ENCODE peak calls at places on chromosomes 11 and 22, in six cellular contexts. One of them, this sample, is unnamed.

GRCh38 chr11:111819161-111820058 is 52.0 kb downstream of the ALG9 start:
- DNase-seq in activated T-cell treated with anti-CD3 and anti-CD28 coated beads, Interleukin-2, amount 50 U/mL, for 1 hour: no peak
- DNase-seq in fibroblast of the aortic adventitia: peak; percentile 87
- DNase-seq in mesenchymal stem cell: peak; percentile 83
- DNase-seq in activated naive CD8-positive, alpha-beta T cell treated with anti-CD3 and anti-CD28 coated beads, Interleukin-2, amount 50 U/mL, for 24 hours: no peak
- DNase-seq in activated CD8-positive, alpha-beta memory T cell treated with anti-CD3 and anti-CD28 coated beads, Interleukin-2, amount 50 U/mL, for 4 hours: no peak
- DNase-seq in this sample: no peak

GRCh38 chr11:3222941-3223905 is 4.6 kb upstream of the MRGPRG start:
- DNase-seq in activated T-cell treated with anti-CD3 and anti-CD28 coated beads, Interleukin-2, amount 50 U/mL, for 1 hour: peak; percentile 12
- DNase-seq in fibroblast of the aortic adventitia: no peak
- DNase-seq in mesenchymal stem cell: no peak
- DNase-seq in activated CD8-positive, alpha-beta memory T cell treated with anti-CD3 and anti-CD28 coated beads, Interleukin-2, amount 50 U/mL, for 4 hours: no peak
- DNase-seq in activated naive CD8-positive, alpha-beta T cell treated with anti-CD3 and anti-CD28 coated beads, Interleukin-2, amount 50 U/mL, for 24 hours: no peak
- DNase-seq in this sample: no peak

GRCh38 chr11:117315285-117316196 is 515 bp downstream of the BACE1 start:
- DNase-seq in mesenchymal stem cell: peak; percentile 32
- DNase-seq in activated T-cell treated with anti-CD3 and anti-CD28 coated beads, Interleukin-2, amount 50 U/mL, for 1 hour: peak; percentile 39
- DNase-seq in activated naive CD8-positive, alpha-beta T cell treated with anti-CD3 and anti-CD28 coated beads, Interleukin-2, amount 50 U/mL, for 24 hours: peak; percentile 27
- DNase-seq in activated CD8-positive, alpha-beta memory T cell treated with anti-CD3 and anti-CD28 coated beads, Interleukin-2, amount 50 U/mL, for 4 hours: peak; percentile 19
- DNase-seq in fibroblast of the aortic adventitia: no peak
- DNase-seq in this sample: no peak

GRCh38 chr22:27391092-27391770 is 410.3 kb downstream of the MN1 start:
- DNase-seq in mesenchymal stem cell: no peak
- DNase-seq in activated CD8-positive, alpha-beta memory T cell treated with anti-CD3 and anti-CD28 coated beads, Interleukin-2, amount 50 U/mL, for 4 hours: no peak
- DNase-seq in activated naive CD8-positive, alpha-beta T cell treated with anti-CD3 and anti-CD28 coated beads, Interleukin-2, amount 50 U/mL, for 24 hours: no peak
- DNase-seq in fibroblast of the aortic adventitia: peak; percentile 62
- DNase-seq in activated T-cell treated with anti-CD3 and anti-CD28 coated beads, Interleukin-2, amount 50 U/mL, for 1 hour: no peak
- DNase-seq in this sample: no peak

GRCh38 chr11:124577664-124578427 is 8.0 kb downstream of the OR8A1 start:
- DNase-seq in activated naive CD8-positive, alpha-beta T cell treated with anti-CD3 and anti-CD28 coated beads, Interleukin-2, amount 50 U/mL, for 24 hours: no peak
- DNase-seq in activated T-cell treated with anti-CD3 and anti-CD28 coated beads, Interleukin-2, amount 50 U/mL, for 1 hour: no peak
- DNase-seq in mesenchymal stem cell: no peak
- DNase-seq in activated CD8-positive, alpha-beta memory T cell treated with anti-CD3 and anti-CD28 coated beads, Interleukin-2, amount 50 U/mL, for 4 hours: no peak
- DNase-seq in fibroblast of the aortic adventitia: no peak
- DNase-seq in this sample: no peak

GRCh38 chr11:42824067-42824466 is 487.7 kb upstream of the API5 start:
- DNase-seq in fibroblast of the aortic adventitia: no peak
- DNase-seq in activated CD8-positive, alpha-beta memory T cell treated with anti-CD3 and anti-CD28 coated beads, Interleukin-2, amount 50 U/mL, for 4 hours: no peak
- DNase-seq in activated T-cell treated with anti-CD3 and anti-CD28 coated beads, Interleukin-2, amount 50 U/mL, for 1 hour: no peak
- DNase-seq in activated naive CD8-positive, alpha-beta T cell treated with anti-CD3 and anti-CD28 coated beads, Interleukin-2, amount 50 U/mL, for 24 hours: no peak
- DNase-seq in mesenchymal stem cell: no peak
- DNase-seq in this sample: no peak

GRCh38 chr11:33976351-33977199 is 75.0 kb upstream of the CAPRIN1 start:
- DNase-seq in mesenchymal stem cell: peak; percentile 6
- DNase-seq in activated naive CD8-positive, alpha-beta T cell treated with anti-CD3 and anti-CD28 coated beads, Interleukin-2, amount 50 U/mL, for 24 hours: no peak
- DNase-seq in activated T-cell treated with anti-CD3 and anti-CD28 coated beads, Interleukin-2, amount 50 U/mL, for 1 hour: no peak
- DNase-seq in fibroblast of the aortic adventitia: peak; percentile 81
- DNase-seq in activated CD8-positive, alpha-beta memory T cell treated with anti-CD3 and anti-CD28 coated beads, Interleukin-2, amount 50 U/mL, for 4 hours: no peak
- DNase-seq in this sample: no peak

GRCh38 chr22:42978453-42979103 is 36.4 kb downstream of the PACSIN2 start:
- DNase-seq in fibroblast of the aortic adventitia: peak; percentile 96
- DNase-seq in activated naive CD8-positive, alpha-beta T cell treated with anti-CD3 and anti-CD28 coated beads, Interleukin-2, amount 50 U/mL, for 24 hours: no peak
- DNase-seq in activated CD8-positive, alpha-beta memory T cell treated with anti-CD3 and anti-CD28 coated beads, Interleukin-2, amount 50 U/mL, for 4 hours: no peak
- DNase-seq in activated T-cell treated with anti-CD3 and anti-CD28 coated beads, Interleukin-2, amount 50 U/mL, for 1 hour: no peak
- DNase-seq in mesenchymal stem cell: no peak
- DNase-seq in this sample: peak; percentile 78

GRCh38 chr11:70568504-70569172 is 170.3 kb downstream of the CTTN start:
- DNase-seq in activated naive CD8-positive, alpha-beta T cell treated with anti-CD3 and anti-CD28 coated beads, Interleukin-2, amount 50 U/mL, for 24 hours: no peak
- DNase-seq in activated T-cell treated with anti-CD3 and anti-CD28 coated beads, Interleukin-2, amount 50 U/mL, for 1 hour: no peak
- DNase-seq in fibroblast of the aortic adventitia: peak; percentile 27
- DNase-seq in mesenchymal stem cell: peak; percentile 63
- DNase-seq in activated CD8-positive, alpha-beta memory T cell treated with anti-CD3 and anti-CD28 coated beads, Interleukin-2, amount 50 U/mL, for 4 hours: peak; percentile 5
- DNase-seq in this sample: no peak

This sample was measured in PC-3.